ENCODE peak calls at places on chromosomes 11 and 22, in ten cellular contexts. I, Y, J, R, V, E, D, B, L and F are unnamed samples. For H3K4me1, the result is how much of the 10 kb centered on the place peaks cover.

GRCh38 chr11:94866936-94867795 is 99.0 kb downstream of the AMOTL1 start:
- DNase-seq in J (no peak), R (no peak), D (peak), V (no peak), L (no peak), Y (no peak), E (no peak), I (no peak), B (no peak), F (no peak)

GRCh38 chr22:26945565-26945964 is 288.2 kb downstream of the MIAT start:
- DNase-seq in D (no peak), B (no peak), I (no peak), L (no peak), V (no peak), J (no peak), E (no peak), R (no peak), Y (no peak), F (no peak)

GRCh38 chr11:47378011-47378835 is at the start of gene SPI1:
- DNase-seq in R (peak), B (peak), I (no peak), D (no peak), E (no peak), L (no peak), J (peak), Y (peak), V (peak), F (no peak)

GRCh38 chr22:43520632-43521039 is 108.8 kb downstream of the MPPED1 start:
- DNase-seq in I (no peak), E (no peak), D (no peak), V (no peak), J (no peak), R (no peak), L (no peak), B (no peak), Y (no peak), F (no peak)

GRCh38 chr11:107581147-107581546 is 9.8 kb upstream of the ELMOD1 start:
- DNase-seq in R (no peak), J (no peak), V (no peak), B (no peak), L (no peak), I (no peak), E (no peak), Y (no peak), D (no peak), F (no peak)

GRCh38 chr11:72519220-72519881 is 85.0 kb upstream of the CLPB start:
- DNase-seq in L (no peak), V (no peak), D (no peak), I (peak), J (no peak), B (no peak), E (no peak), Y (no peak), R (no peak), F (no peak)

GRCh38 chr11:199004-199581 is 6.2 kb downstream of the SCGB1C1 start:
- DNase-seq in D (no peak), E (peak), B (peak), R (peak), J (no peak), I (no peak), Y (peak), V (no peak), L (no peak), F (no peak)

GRCh38 chr11:68077617-68078592 is 39.1 kb downstream of the TCIRG1 start:
- DNase-seq in E (no peak), Y (no peak), L (no peak), R (no peak), V (no peak), I (peak), J (no peak), D (no peak), B (no peak), F (no peak)

GRCh38 chr22:48624401-48624800 is 1203.3 kb downstream of the BRD1 start:
- DNase-seq in D (no peak), E (no peak), B (no peak), Y (no peak), L (no peak), V (peak), I (no peak), R (no peak), J (no peak), F (no peak)

GRCh38 chr22:28930357-28931007 is 47.1 kb downstream of the ZNRF3 start:
- DNase-seq in L (no peak), R (no peak), D (no peak), B (no peak), J (no peak), E (no peak), Y (no peak), V (no peak), I (peak), F (no peak)

GRCh38 chr22:36611241-36611976 is 82.4 kb upstream of the EIF3D start:
- DNase-seq in V (peak), R (no peak), L (no peak), D (no peak), Y (no peak), B (no peak), J (no peak), E (no peak), I (no peak), F (no peak)

GRCh38 chr11:12888525-12889158 is 120.5 kb upstream of the RASSF10 start:
- DNase-seq in E (peak), I (peak), B (peak), L (peak), D (peak), Y (peak), J (no peak), V (peak), R (peak), F (no peak)

GRCh38 chr11:27209562-27210005 is 153.4 kb downstream of the CCDC34 start:
- DNase-seq in E (no peak), R (peak), I (peak), Y (no peak), J (no peak), V (peak), L (peak), B (no peak), D (no peak), F (no peak)

GRCh38 chr22:49310354-49310753 is 517.3 kb downstream of the BRD1 start:
- DNase-seq in E (peak), B (no peak), L (no peak), J (no peak), R (peak), D (peak), Y (no peak), I (no peak), V (no peak), F (no peak)

GRCh38 chr22:24580276-24580675 is 12.6 kb downstream of the LRRC75B start:
- DNase-seq in L (no peak), J (no peak), R (no peak), V (no peak), Y (no peak), B (no peak), I (peak), E (no peak), D (no peak), F (no peak)

GRCh38 chr11:93747122-93747521 is 5.7 kb downstream of the C11orf54 start:
- DNase-seq in V (no peak), Y (no peak), D (no peak), I (no peak), B (no peak), J (no peak), L (no peak), E (no peak), R (no peak), F (no peak)

GRCh38 chr11:96014234-96014633 is 90.3 kb upstream of the MTMR2 start:
- DNase-seq in V (no peak), D (no peak), J (no peak), E (no peak), R (no peak), B (peak), I (peak), L (peak), Y (no peak), F (no peak)

GRCh38 chr22:31488988-31489617 is 539 bp downstream of the EIF4ENIF1 start:
- DNase-seq in L (no peak), V (peak), D (no peak), J (no peak), E (peak), Y (peak), B (peak), I (peak), R (peak), F (no peak)

GRCh38 chr11:40987895-40988435 is 471.5 kb downstream of the LRRC4C start:
- DNase-seq in V (no peak), J (no peak), L (no peak), I (no peak), B (no peak), D (no peak), R (no peak), Y (no peak), E (no peak), F (no peak)

GRCh38 chr11:114250993-114251796 is 45.0 kb upstream of the NNMT start:
- DNase-seq in R (no peak), B (no peak), Y (no peak), D (no peak), E (no peak), L (no peak), J (no peak), V (no peak), I (no peak), F (no peak)

GRCh38 chr22:40408718-40409612 is 38.6 kb downstream of the SGSM3 start:
- DNase-seq in B (no peak), I (no peak), Y (no peak), L (no peak), J (no peak), R (no peak), E (no peak), V (no peak), D (no peak), F (no peak)

GRCh38 chr11:112318193-112318592 is 57.5 kb upstream of the PLET1 start:
- DNase-seq in V (no peak), Y (no peak), E (no peak), L (peak), J (no peak), B (no peak), D (no peak), I (peak), R (no peak), F (no peak)
- H3K4me1 ChIP-seq in V (under half), Y (under half), E (under half), L (under half), J (under half), B (under half), D (under half), I (under half), R (under half), F (under half)

GRCh38 chr11:62753736-62754603 is at the start of gene ZBTB3:
- DNase-seq in E (peak), V (peak), Y (peak), L (peak), R (peak), B (peak), I (peak), J (peak), D (peak), F (peak)
- TF ChIP-seq POLR2A in E (peak), V (peak), Y (peak), L (peak), R (peak), B (peak), I (peak), J (no peak), D (peak), F (peak)

DNA sequence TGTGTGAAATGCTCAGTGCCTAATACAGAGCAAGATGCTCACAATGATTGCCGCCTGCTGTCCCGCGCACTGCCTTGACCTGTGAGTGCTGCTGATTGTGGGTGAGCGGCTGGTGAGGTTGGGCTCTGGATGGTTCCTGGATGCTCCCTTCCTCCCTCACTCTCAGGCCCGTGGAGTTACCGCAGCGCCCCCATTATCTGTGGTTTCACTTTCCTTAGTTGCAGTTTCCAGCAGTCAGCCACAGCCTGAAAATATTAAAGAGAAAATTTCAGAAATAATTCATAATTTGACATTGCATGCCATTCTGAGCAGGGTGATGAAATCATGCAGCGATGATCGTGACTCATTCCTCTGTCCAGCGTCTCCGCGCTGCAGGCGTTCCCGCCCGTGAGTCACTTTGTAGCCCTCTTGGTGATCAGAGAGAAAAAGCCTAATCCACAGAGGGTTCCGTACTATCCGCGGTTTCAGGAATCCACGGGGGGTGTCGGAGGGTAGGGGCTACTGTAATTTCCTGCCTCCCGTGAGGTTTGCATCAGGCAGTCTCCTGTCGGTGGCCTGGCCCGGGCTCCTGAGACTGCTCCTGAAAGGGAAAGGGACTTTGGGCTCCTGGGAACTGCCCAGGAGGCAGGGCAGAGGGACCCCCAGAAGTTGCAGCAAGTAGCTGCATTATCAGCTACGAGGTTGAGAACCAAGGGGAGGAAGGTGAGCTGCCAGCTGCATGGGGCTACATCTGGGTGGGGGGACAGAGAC is 10.6 kb downstream of the RPL3 start:
- DNase-seq in J (peak), E (no peak), I (peak), B (no peak), V (peak), L (peak), R (peak), D (no peak), Y (peak), F (no peak)
- H3K4me1 ChIP-seq in J (under half), E (under half), I (under half), B (under half), V (under half), L (under half), R (under half), D (under half), Y (under half), F (under half)

GRCh38 chr11:126423743-126424142 is 68.3 kb downstream of the ST3GAL4 start:
- DNase-seq in E (no peak), I (no peak), Y (no peak), B (no peak), V (no peak), L (no peak), J (no peak), D (no peak), R (no peak), F (no peak)

GRCh38 chr11:126422446-126422845 is 67.0 kb downstream of the ST3GAL4 start:
- DNase-seq in L (no peak), I (no peak), J (no peak), R (no peak), E (no peak), Y (no peak), B (no peak), V (no peak), D (no peak), F (no peak)

GRCh38 chr11:126426126-126426525 is 70.6 kb downstream of the ST3GAL4 start:
- DNase-seq in R (no peak), B (no peak), Y (peak), I (no peak), J (no peak), D (no peak), L (no peak), V (no peak), E (no peak), F (no peak)

GRCh38 chr11:126423154-126423553 is 67.7 kb downstream of the ST3GAL4 start:
- DNase-seq in J (no peak), R (no peak), L (no peak), I (no peak), V (no peak), Y (peak), E (no peak), B (no peak), D (no peak), F (no peak)

DNA sequence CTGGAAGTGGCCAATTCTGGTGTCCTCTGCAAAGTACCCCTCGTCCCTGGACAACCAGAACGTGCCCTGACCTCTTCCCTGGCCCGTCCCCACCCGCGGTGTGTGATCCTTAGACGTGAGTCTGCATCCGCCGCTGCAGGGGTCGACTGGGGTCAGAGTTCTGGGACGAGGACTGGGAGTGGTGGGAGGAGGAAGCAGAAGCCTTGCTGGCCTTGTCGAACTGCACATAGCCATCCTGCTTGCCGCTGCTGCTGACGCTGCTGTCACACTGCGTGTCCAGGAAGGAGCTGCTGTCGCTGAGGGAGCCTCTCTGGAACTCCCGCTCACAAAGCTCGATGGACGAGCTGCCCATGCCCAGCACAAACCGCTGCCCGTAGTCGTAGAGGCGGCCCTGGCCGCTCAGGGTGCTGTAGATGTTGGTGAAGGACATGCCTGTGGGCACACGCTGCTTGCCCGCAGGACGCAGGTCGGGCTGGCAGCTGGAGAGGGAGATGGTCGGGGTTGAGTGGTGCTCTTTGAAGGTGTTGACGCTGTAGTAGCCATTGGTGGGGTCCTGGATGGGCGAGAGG is 69.1 kb downstream of the ST3GAL4 start:
- DNase-seq in E (no peak), I (no peak), V (no peak), B (no peak), J (no peak), L (no peak), Y (no peak), D (no peak), R (no peak), F (no peak)
- TF ChIP-seq POLR2A in E (no peak), I (no peak), V (no peak), B (no peak), J (no peak), L (no peak), Y (no peak), D (no peak), R (no peak), F (no peak)

GRCh38 chr22:39149915-39150847 is 2.3 kb downstream of the CBX7 start:
- DNase-seq in V (no peak), D (no peak), Y (no peak), L (no peak), B (no peak), I (no peak), R (peak), J (no peak), E (no peak), F (no peak)

GRCh38 chr22:39150848-39151215 is 1.6 kb downstream of the CBX7 start:
- DNase-seq in L (no peak), R (no peak), E (no peak), B (no peak), D (no peak), V (no peak), Y (no peak), J (no peak), I (no peak), F (no peak)

GRCh38 chr22:39148024-39148726 is 4.3 kb downstream of the CBX7 start:
- DNase-seq in E (no peak), J (no peak), D (no peak), V (no peak), R (peak), B (no peak), I (no peak), L (no peak), Y (no peak), F (no peak)

GRCh38 chr22:39147335-39148023 is 5.0 kb downstream of the CBX7 start:
- DNase-seq in I (no peak), J (no peak), E (no peak), L (no peak), B (no peak), R (no peak), D (no peak), V (no peak), Y (no peak), F (no peak)

DNA sequence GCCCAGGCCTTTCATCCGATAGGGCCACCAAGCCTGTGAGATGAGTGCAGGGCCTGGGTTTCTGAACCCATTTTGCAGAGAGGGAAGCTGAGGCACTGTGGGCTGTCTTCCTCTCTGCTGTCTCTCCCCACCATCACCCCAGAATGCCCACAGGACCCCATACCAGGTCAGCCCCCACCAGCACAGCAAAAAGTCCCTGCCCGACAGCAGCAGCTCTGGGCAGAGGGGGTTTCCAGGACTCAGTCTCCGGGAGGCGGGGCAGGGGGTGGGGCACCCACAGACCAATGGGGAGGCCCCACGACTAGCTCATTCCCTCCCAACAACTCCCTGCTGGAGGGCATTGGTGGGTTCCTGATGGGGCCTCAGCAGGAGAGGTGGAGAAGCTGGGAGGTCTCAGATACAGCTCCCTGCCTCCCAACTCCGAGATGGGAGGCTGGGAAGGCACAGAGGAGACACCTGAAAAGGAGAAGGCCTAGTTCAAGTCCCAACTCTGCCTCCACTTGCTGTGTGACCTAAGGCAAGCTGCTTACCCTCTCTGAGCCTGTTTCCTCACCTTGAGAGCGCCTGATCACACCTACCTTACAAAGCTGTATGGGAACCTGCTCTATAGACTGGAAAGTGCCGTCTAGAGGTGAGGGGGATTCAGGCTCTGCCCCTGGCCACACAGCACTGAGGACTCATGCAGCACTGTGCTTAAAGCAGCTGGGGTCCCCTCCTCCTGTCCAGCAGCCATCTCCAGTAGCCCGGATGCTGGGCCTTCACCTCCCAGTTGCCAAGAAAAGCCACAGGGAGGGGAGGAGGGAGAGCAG is 3.5 kb downstream of the CBX7 start:
- DNase-seq in I (no peak), B (peak), L (no peak), E (peak), V (peak), Y (peak), J (peak), D (no peak), R (peak), F (no peak)
- H3K4me1 ChIP-seq in I (under half), B (under half), L (under half), E (under half), V (half or more), Y (under half), J (half or more), D (half or more), R (half or more), F (under half)

DNA sequence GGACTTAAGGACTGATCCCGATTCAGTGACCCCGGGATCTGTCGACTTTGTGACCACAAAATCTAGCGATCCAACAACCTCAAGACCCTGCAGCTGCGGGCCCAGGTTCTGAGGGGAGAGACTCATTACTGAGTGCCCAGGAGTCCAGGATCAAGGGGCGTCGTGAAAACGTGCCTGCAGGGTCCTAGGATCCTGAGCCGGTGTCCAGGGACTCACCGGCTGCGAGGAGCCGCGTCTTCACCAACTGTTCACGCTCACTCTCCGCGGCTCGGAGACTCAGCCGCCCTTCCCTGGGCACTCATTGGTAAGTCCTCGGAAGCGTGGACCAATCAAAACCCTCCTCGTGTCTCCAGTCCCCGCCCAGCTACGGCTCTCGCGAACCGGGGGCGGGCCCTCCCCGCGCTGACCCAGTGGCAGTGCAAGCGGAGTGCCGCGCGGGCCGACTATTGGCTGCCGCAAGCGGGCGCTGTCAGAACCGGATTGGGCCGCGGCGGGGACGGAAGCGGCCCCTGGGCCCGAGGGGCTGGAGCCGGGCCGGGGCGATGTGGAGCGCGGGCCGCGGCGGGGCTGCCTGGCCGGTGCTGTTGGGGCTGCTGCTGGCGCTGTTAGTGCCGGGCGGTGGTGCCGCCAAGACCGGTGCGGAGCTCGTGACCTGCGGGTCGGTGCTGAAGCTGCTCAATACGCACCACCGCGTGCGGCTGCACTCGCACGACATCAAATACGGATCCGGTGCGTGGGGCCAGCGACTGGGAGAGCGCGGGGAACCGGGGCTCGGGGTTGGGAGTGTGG is at the start of gene SDF2L1:
- DNase-seq in V (peak), D (peak), Y (peak), E (peak), J (peak), B (peak), I (peak), L (peak), R (peak), F (peak)
- TF ChIP-seq POLR2A in V (peak), D (no peak), Y (peak), E (no peak), J (peak), B (peak), I (peak), L (peak), R (peak), F (peak)